ENCODE peak calls at places on chromosomes 6 and 20, in seven cellular contexts. E is IMR-90, P is trophoblast cell, X is H9, H is mesenchymal stem cell, W is mesendoderm, G is H1. T is an unnamed sample.
A peak's percentile ranks its signal among the peaks of the same experiment; 100 is the strongest.

GRCh38 chr6:158969148-158969547 is 30.9 kb downstream of the RSPH3 start:
- DNase-seq in H (peak; percentile 3), W (peak; percentile 9), E (no peak), G (no peak), X (no peak), P (no peak), T (no peak)

GRCh38 chr20:51439160-51439689 is 103.3 kb downstream of the NFATC2 start:
- DNase-seq in H (no peak), P (no peak), E (no peak), G (no peak), W (no peak), X (no peak), T (no peak)

GRCh38 chr6:156262014-156262413 is 515.2 kb upstream of the ARID1B start:
- DNase-seq in X (no peak), H (no peak), W (no peak), E (no peak), P (no peak), G (no peak), T (no peak)

GRCh38 chr6:99121748-99122147 is 174.0 kb upstream of the FBXL4 start:
- DNase-seq in X (no peak), G (no peak), P (no peak), E (no peak), H (no peak), W (no peak), T (no peak)

GRCh38 chr6:167550936-167551633 is 226.2 kb downstream of the TTLL2 start:
- DNase-seq in X (no peak), W (no peak), H (no peak), P (no peak), E (no peak), G (no peak), T (no peak)

GRCh38 chr6:85185977-85186376 is 263.9 kb upstream of the NT5E start:
- DNase-seq in E (peak; percentile 22), P (peak; percentile 68), W (no peak), G (no peak), X (no peak), H (no peak), T (no peak)

GRCh38 chr20:32535316-32535952 is 49.7 kb downstream of the NOL4L start:
- DNase-seq in H (no peak), E (no peak), X (no peak), P (no peak), W (no peak), G (no peak), T (no peak)

GRCh38 chr6:6678185-6678671 is 89.7 kb downstream of the LY86 start:
- DNase-seq in X (no peak), G (no peak), P (peak; percentile 64), H (peak; percentile 88), E (peak; percentile 69), W (peak; percentile 77), T (no peak)

GRCh38 chr20:54062812-54063280 is 7.5 kb downstream of the BCAS1 start:
- DNase-seq in X (no peak), P (peak; percentile 70), E (peak; percentile 31), H (peak; percentile 45), G (no peak), W (peak; percentile 57), T (peak; percentile 15)

GRCh38 chr6:149202100-149202499 is 115.4 kb upstream of the TAB2 start:
- DNase-seq in P (no peak), G (no peak), E (no peak), X (no peak), H (no peak), W (no peak), T (no peak)

GRCh38 chr6:90759662-90760061 is 172.8 kb upstream of the MAP3K7 start:
- DNase-seq in E (no peak), G (no peak), P (no peak), H (no peak), X (no peak), W (no peak), T (no peak)

GRCh38 chr6:162726997-162727346 is 594 bp downstream of the PRKN start:
- DNase-seq in H (peak; percentile 10), P (peak; percentile 10), E (no peak), W (peak; percentile 22), X (no peak), G (no peak), T (no peak)

GRCh38 chr6:3450888-3451287 is 6.0 kb downstream of the SLC22A23 start:
- DNase-seq in X (no peak), E (no peak), P (no peak), H (no peak), W (no peak), G (no peak), T (no peak)

GRCh38 chr20:33262658-33263065 is 20.4 kb upstream of the BPIFB1 start:
- DNase-seq in X (peak; percentile 75), E (peak; percentile 53), H (peak; percentile 60), G (peak; percentile 5), W (peak; percentile 82), P (peak; percentile 65), T (peak; percentile 38)

GRCh38 chr20:56513096-56513806 is 11.3 kb upstream of the FAM209A start:
- DNase-seq in W (peak; percentile 74), H (no peak), X (no peak), P (no peak), E (peak; percentile 7), G (no peak), T (no peak)

GRCh38 chr20:50537546-50538201 is 27.5 kb downstream of the PTPN1 start:
- DNase-seq in P (no peak), H (no peak), E (no peak), G (no peak), W (no peak), X (no peak), T (no peak)

GRCh38 chr20:4858000-4858399 is 136.3 kb downstream of the PRND start:
- DNase-seq in G (no peak), H (no peak), P (no peak), E (no peak), X (no peak), W (no peak), T (no peak)

GRCh38 chr6:7151381-7151780 is 43.6 kb downstream of the RREB1 start:
- DNase-seq in X (no peak), E (no peak), W (no peak), H (no peak), P (no peak), G (no peak), T (no peak)

GRCh38 chr6:157063176-157063934 is 260.0 kb downstream of the TMEM242 start:
- DNase-seq in X (no peak), W (no peak), E (no peak), P (peak; percentile 91), G (no peak), H (no peak), T (no peak)

GRCh38 chr20:6381887-6382286 is 259.1 kb upstream of the FERMT1 start:
- DNase-seq in E (peak; percentile 44), P (peak; percentile 32), H (peak; percentile 62), G (no peak), W (peak; percentile 85), X (no peak), T (peak; percentile 20)

GRCh38 chr20:3041818-3042504 is 1.5 kb upstream of the GNRH2 start:
- DNase-seq in H (no peak), X (no peak), P (no peak), W (no peak), E (peak; percentile 4), G (no peak), T (no peak)

GRCh38 chr6:129134535-129134934 is 251.6 kb downstream of the LAMA2 start:
- DNase-seq in P (no peak), H (no peak), E (no peak), W (no peak), G (no peak), X (no peak), T (no peak)

GRCh38 chr6:32291549-32291948 is 67.7 kb upstream of the NOTCH4 start:
- DNase-seq in W (no peak), H (no peak), G (no peak), P (no peak), X (no peak), E (no peak), T (no peak)

GRCh38 chr20:58081842-58082241 is 146.6 kb downstream of the ANKRD60 start:
- DNase-seq in X (no peak), H (no peak), W (no peak), E (no peak), P (no peak), G (no peak), T (no peak)

GRCh38 chr6:3844097-3844463 is 5.1 kb upstream of the FAM50B start:
- DNase-seq in G (no peak), P (peak; percentile 72), W (no peak), X (no peak), H (peak; percentile 51), E (peak; percentile 82), T (no peak)

GRCh38 chr20:13510837-13511488 is 127.8 kb downstream of the TASP1 start:
- DNase-seq in P (no peak), E (no peak), H (no peak), W (no peak), X (no peak), G (no peak), T (no peak)

GRCh38 chr6:30100585-30101422 is 12.1 kb downstream of the TRIM31 start:
- DNase-seq in W (peak; percentile 29), X (peak; percentile 61), H (no peak), E (no peak), G (no peak), P (no peak), T (no peak)

GRCh38 chr6:652865-653264 is 4.0 kb downstream of the HUS1B start:
- DNase-seq in P (peak; percentile 40), W (no peak), X (no peak), E (no peak), H (no peak), G (no peak), T (no peak)
- H2BK5ac ChIP-seq in P (no peak overlapping the region), W (no peak overlapping the region), X (no peak overlapping the region), E (no peak overlapping the region), H (no peak overlapping the region), G (no peak overlapping the region), T (no peak overlapping the region)

DNA sequence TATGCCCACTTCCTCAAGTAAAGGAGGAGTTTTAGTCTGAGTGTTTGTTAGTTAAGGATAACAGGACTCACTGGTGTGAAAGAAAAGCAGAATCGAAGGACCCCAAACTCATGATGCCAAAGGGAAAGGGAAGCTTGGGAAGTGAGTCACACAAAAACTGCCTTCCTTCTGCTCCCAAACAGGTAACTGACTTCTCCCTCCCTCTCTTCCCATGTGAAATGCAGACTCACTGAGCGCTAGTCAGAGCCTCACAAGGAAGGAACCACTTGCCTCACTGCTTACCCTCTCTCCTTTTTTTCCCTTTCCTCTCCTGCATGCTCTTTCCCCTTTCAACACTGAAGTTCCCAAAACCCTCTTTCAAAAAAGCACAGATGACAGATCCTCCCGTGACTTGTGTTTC is 56.4 kb downstream of the LYRM4 start:
- DNase-seq in H (no peak), P (no peak), X (no peak), G (no peak), W (peak; percentile 43), E (no peak), T (no peak)
- H2BK5ac ChIP-seq in H (no peak overlapping the region), P (no peak overlapping the region), X (no peak overlapping the region), G (no peak overlapping the region), W (no peak overlapping the region), E (no peak overlapping the region), T (no peak overlapping the region)

GRCh38 chr20:37479925-37480691 is 40.9 kb upstream of the NNAT start:
- DNase-seq in H (no peak), E (no peak), P (no peak), G (no peak), X (no peak), W (no peak), T (no peak)
- H2BK5ac ChIP-seq in H (no peak overlapping the region), E (no peak overlapping the region), P (no peak overlapping the region), G (no peak overlapping the region), X (no peak overlapping the region), W (no peak overlapping the region), T (no peak overlapping the region)

DNA sequence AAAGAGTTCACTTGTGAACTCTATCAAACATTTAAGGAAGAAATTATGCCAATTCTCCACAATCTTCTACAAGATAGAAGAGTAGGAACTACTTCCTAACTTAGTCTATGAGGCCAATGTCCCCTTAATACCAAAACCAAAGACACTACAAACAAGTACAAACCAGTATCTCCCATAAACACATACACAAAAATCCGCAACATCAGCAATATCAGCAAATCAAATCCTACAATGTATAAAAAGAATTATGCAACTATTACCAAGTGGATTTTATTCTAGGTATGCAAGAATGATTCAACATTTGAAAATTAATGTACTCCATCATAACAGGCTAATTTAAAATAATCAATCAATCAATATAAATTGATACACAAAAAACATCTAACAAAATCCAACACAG is 45.4 kb downstream of the SYCP2 start:
- DNase-seq in H (no peak), G (no peak), W (no peak), X (no peak), E (no peak), P (no peak), T (no peak)
- H2BK5ac ChIP-seq in H (no peak overlapping the region), G (no peak overlapping the region), W (no peak overlapping the region), X (no peak overlapping the region), E (no peak overlapping the region), P (no peak overlapping the region), T (no peak overlapping the region)

T was measured in neuronal stem cell.